ENCODE peak calls at places on chromosome 20, in four cellular contexts. N, W, I and V are unnamed samples.

GRCh38 chr20:45685896-45686295 is 15.9 kb upstream of the WFDC11 start:
- DNase-seq in N (no peak), W (no peak), I (peak), V (no peak)

GRCh38 chr20:50467618-50468373 is 42.4 kb upstream of the PTPN1 start:
- DNase-seq in I (peak), W (no peak), N (no peak), V (peak)

GRCh38 chr20:10699941-10700340 is 26.1 kb upstream of the JAG1 start:
- DNase-seq in I (no peak), W (no peak), N (no peak), V (no peak)

GRCh38 chr20:53594068-53595017 is 704 bp upstream of the ZNF217 start:
- DNase-seq in I (peak), W (peak), N (peak), V (peak)

GRCh38 chr20:51533291-51534172 is 9.0 kb downstream of the NFATC2 start:
- DNase-seq in W (no peak), N (no peak), I (peak), V (no peak)

GRCh38 chr20:62861732-62862336 is at the start of gene TCFL5:
- DNase-seq in W (peak), N (peak), I (peak), V (peak)

GRCh38 chr20:2699775-2700413 is 7.3 kb downstream of the EBF4 start:
- DNase-seq in I (no peak), W (no peak), N (no peak), V (no peak)

GRCh38 chr20:3706774-3707507 is 5.5 kb downstream of the SIGLEC1 start:
- DNase-seq in W (no peak), N (no peak), I (peak), V (no peak)

GRCh38 chr20:38260378-38261053 is at the start of gene KIAA1755:
- DNase-seq in W (peak), I (no peak), N (no peak), V (no peak)